ENCODE peak calls at places on chromosomes 7 and 10, in seven cellular contexts. O, Y, D, C, H, A and P are unnamed samples.

GRCh38 chr7:155741061-155741460 is 71.2 kb downstream of the SHH start:
- DNase-seq in C (no peak), A (no peak), Y (no peak), D (no peak), O (no peak), H (no peak), P (peak; percentile 44)

GRCh38 chr10:83222300-83222699 is 917.0 kb upstream of the GHITM start:
- DNase-seq in H (no peak), O (no peak), A (no peak), C (no peak), D (no peak), Y (no peak), P (no peak)

GRCh38 chr7:158646766-158647474 is 57.7 kb downstream of the NCAPG2 start:
- DNase-seq in H (no peak), Y (no peak), D (peak; percentile 12), A (no peak), O (no peak), C (no peak), P (no peak)

GRCh38 chr7:75056476-75056875 is 17.1 kb downstream of the RCC1L start:
- DNase-seq in O (no peak), H (no peak), D (peak; percentile 56), A (peak; percentile 67), C (peak; percentile 52), Y (no peak), P (no peak)

GRCh38 chr7:115410972-115411686 is 489.2 kb downstream of the MDFIC start:
- DNase-seq in O (no peak), Y (no peak), H (no peak), D (no peak), A (no peak), C (no peak), P (peak; percentile 6)

GRCh38 chr7:150410680-150411346 is 31.7 kb downstream of the ZNF775 start:
- DNase-seq in A (peak; percentile 28), O (no peak), Y (no peak), C (no peak), D (no peak), H (no peak), P (no peak)

GRCh38 chr7:80182630-80183276 is 48.1 kb downstream of the GNAI1 start:
- DNase-seq in O (no peak), Y (no peak), A (no peak), H (no peak), C (no peak), D (peak; percentile 53), P (no peak)

GRCh38 chr10:62724465-62724864 is 80.1 kb upstream of the ADO start:
- DNase-seq in D (no peak), O (no peak), A (no peak), H (no peak), Y (no peak), C (no peak), P (no peak)

GRCh38 chr10:45246522-45246921 is 68.9 kb downstream of the OR13A1 start:
- DNase-seq in H (no peak), D (no peak), O (no peak), A (no peak), C (no peak), Y (no peak), P (no peak)

GRCh38 chr10:34816067-34817002 is 1.2 kb upstream of the PARD3 start:
- DNase-seq in O (no peak), C (no peak), H (peak; percentile 47), A (peak; percentile 45), D (peak; percentile 45), Y (peak; percentile 24), P (no peak)

GRCh38 chr7:151310578-151310977 is 31.0 kb upstream of the NUB1 start:
- DNase-seq in O (no peak), D (peak; percentile 38), C (no peak), H (peak; percentile 12), Y (no peak), A (no peak), P (no peak)

GRCh38 chr10:34716234-34716633 is 98.9 kb downstream of the PARD3 start:
- DNase-seq in D (no peak), H (no peak), O (no peak), C (no peak), Y (no peak), A (no peak), P (no peak)

GRCh38 chr7:117095055-117095454 is 141.8 kb downstream of the ST7 start:
- DNase-seq in D (no peak), H (no peak), O (no peak), A (no peak), C (no peak), Y (no peak), P (no peak)

GRCh38 chr7:31761646-31762045 is 74.6 kb downstream of the PPP1R17 start:
- DNase-seq in Y (no peak), O (no peak), D (no peak), C (no peak), A (no peak), H (no peak), P (no peak)

GRCh38 chr7:2521952-2522591 is 2.5 kb downstream of the LFNG start:
- DNase-seq in C (no peak), Y (no peak), D (peak; percentile 57), A (no peak), H (no peak), O (no peak), P (no peak)

GRCh38 chr7:86911703-86912102 is 147.8 kb downstream of the ELAPOR2 start:
- DNase-seq in A (no peak), O (no peak), H (no peak), C (no peak), D (no peak), Y (no peak), P (no peak)
- TF ChIP-seq CTCF in A (no peak), O (no peak), H (no peak), C (no peak), D (peak; percentile 18), Y (no peak), P (no peak)

GRCh38 chr10:11429439-11430052 is 181.9 kb downstream of the USP6NL start:
- DNase-seq in H (no peak), A (no peak), C (no peak), D (no peak), Y (no peak), O (no peak), P (no peak)

GRCh38 chr10:11430421-11431275 is 180.8 kb downstream of the USP6NL start:
- DNase-seq in A (no peak), H (no peak), O (no peak), D (no peak), C (no peak), Y (no peak), P (no peak)

GRCh38 chr10:11425288-11425595 is 186.2 kb downstream of the USP6NL start:
- DNase-seq in Y (no peak), H (no peak), C (no peak), O (no peak), A (peak; percentile 19), D (no peak), P (no peak)

GRCh38 chr10:11425672-11426071 is 185.8 kb downstream of the USP6NL start:
- DNase-seq in D (no peak), Y (no peak), O (no peak), A (no peak), C (no peak), H (no peak), P (no peak)

DNA sequence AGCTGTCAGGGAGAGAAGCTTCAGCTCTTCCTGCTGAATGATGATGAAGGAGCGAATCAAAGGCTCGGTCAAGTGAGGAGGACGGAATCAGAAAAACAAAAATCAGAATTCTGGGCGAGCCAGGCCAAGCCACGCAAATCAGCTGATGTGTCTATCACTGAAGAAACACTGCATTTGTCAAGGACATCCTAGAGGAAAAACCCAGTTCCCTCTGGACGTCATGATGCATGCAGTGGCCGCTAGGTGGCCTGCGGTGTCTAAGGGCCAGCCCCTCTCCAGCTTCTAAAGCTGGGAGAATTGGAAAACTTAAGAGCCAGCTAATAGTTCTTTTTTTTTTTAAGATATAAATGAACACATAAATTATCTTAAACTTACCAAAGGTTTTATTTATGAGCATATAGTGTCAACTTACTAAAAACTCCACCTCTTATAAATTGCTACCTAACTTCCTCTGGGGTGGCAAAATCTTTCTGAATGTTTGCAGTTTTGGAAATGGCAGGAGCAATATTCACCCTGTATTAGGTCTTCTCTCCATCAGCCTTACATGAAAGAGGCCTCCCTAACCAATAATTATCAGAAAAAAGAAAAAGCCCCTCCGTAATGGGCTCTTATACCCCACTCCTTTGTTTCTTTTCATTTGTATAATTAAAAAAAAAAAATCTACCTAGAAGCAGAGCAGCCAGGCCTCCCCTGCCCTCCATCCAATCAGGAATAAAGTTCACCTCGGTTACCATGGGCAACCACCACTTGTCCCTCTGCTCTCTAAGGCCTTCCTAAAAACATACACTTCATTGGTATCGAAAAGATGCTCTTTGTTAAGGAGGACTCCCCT is 186.8 kb downstream of the USP6NL start:
- DNase-seq in Y (peak; percentile 62), A (peak; percentile 54), H (peak; percentile 75), O (no peak), C (peak; percentile 17), D (peak; percentile 66), P (peak; percentile 73)
- TF ChIP-seq CTCF in Y (peak; percentile 91), A (peak; percentile 93), H (peak; percentile 97), O (peak; percentile 24), C (peak; percentile 89), D (peak; percentile 91), P (peak; percentile 73)

GRCh38 chr7:87625101-87625500 is 3.1 kb upstream of the RUNDC3B start:
- DNase-seq in Y (no peak), D (no peak), A (no peak), O (no peak), C (no peak), H (no peak), P (no peak)

GRCh38 chr7:87628780-87629569 is 777 bp downstream of the RUNDC3B start:
- DNase-seq in C (no peak), O (no peak), A (peak; percentile 6), H (peak; percentile 51), Y (peak; percentile 75), D (no peak), P (peak; percentile 32)

GRCh38 chr7:87627634-87627994 is 584 bp upstream of the RUNDC3B start:
- DNase-seq in C (no peak), O (no peak), D (no peak), H (no peak), A (peak; percentile 4), Y (peak; percentile 59), P (no peak)

GRCh38 chr7:87624628-87625027 is 3.6 kb upstream of the RUNDC3B start:
- DNase-seq in C (no peak), A (no peak), H (no peak), O (no peak), D (no peak), Y (no peak), P (no peak)
- TF ChIP-seq CTCF in C (no peak), A (no peak), H (no peak), O (no peak), D (no peak), Y (peak; percentile 31), P (no peak)

DNA sequence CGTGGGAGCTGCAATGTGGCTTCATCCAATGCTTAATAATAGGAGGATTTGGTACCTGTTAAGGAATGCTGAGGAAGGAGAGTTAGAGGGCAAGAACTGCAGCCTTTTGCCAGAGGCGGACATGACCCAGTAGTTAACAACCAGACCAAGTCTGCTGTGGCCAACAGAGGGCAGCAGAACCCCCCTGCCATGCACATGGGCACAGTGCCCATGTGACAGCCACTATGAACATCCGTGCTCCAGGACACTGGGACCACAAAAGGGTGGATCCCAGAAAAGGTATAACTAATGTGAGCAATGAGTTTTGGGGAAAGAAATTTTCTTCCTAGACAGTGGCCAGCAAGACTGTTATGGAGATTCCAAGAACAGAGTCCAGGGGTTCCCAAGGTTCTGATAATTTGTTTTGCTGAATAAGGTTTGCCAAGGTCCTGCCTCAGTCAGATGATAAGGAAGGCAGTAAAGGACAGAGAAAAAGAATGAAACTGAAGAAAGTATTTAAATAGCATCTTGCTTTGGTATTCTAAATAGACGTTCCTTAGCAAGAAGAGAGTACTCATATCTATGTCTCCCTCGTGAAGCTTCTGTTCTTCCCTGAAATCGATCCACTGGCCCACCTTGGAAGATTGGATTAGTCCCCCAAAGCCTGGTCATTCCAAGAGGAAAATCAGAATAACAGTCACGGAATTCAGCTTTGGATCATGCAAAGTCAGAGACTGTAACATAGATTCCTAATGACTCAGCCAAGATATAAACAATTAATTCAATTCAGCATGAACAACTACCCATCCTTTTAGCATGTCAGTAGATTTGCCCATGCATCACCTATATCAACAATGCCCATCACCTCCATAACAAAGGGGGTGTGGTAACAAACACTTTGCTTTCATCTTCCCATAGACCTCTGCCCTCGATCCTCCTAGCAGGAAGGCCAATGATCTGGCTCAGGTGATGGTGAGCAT is 56.0 kb downstream of the LGI1 start:
- DNase-seq in H (peak; percentile 58), Y (peak; percentile 62), O (no peak), C (no peak), A (peak; percentile 36), D (peak; percentile 51), P (peak; percentile 21)
- TF ChIP-seq CTCF in H (peak; percentile 68), Y (peak; percentile 74), O (peak; percentile 19), C (peak; percentile 66), A (peak; percentile 70), D (peak; percentile 65), P (peak; percentile 54)